ENCODE peak calls at places on chromosome 17, in six cellular contexts. I, B, S, U, L and X are unnamed samples.

GRCh38 chr17:37239690-37240344 is 136.0 kb upstream of the C17orf78 start:
- DNase-seq in I (no peak), B (peak), S (no peak), U (no peak), L (no peak), X (peak)

GRCh38 chr17:58337600-58338453 is 9.2 kb upstream of the TSPOAP1 start:
- DNase-seq in I (no peak), B (no peak), S (peak), U (peak), L (peak), X (peak)

GRCh38 chr17:4956493-4957061 is 5.7 kb downstream of the ENO3 start:
- DNase-seq in I (no peak), B (no peak), S (no peak), U (peak), L (peak), X (no peak)

GRCh38 chr17:78717431-78717980 is 64.6 kb downstream of the CYTH1 start:
- DNase-seq in I (no peak), B (peak), S (peak), U (no peak), L (no peak), X (no peak)

GRCh38 chr17:70810609-70811008 is 641.3 kb downstream of the KCNJ2 start:
- DNase-seq in I (no peak), B (no peak), S (no peak), U (no peak), L (no peak), X (no peak)

GRCh38 chr17:19310151-19310550 is 52.4 kb downstream of the B9D1 start:
- DNase-seq in I (no peak), B (no peak), S (no peak), U (peak), L (no peak), X (no peak)

GRCh38 chr17:51298508-51299371 is 38.4 kb downstream of the UTP18 start:
- DNase-seq in I (no peak), B (peak), S (no peak), U (no peak), L (peak), X (peak)

GRCh38 chr17:69502488-69502887 is 88.0 kb downstream of the MAP2K6 start:
- DNase-seq in I (no peak), B (no peak), S (no peak), U (no peak), L (no peak), X (no peak)

GRCh38 chr17:39711851-39712250 is 12.0 kb downstream of the ERBB2 start:
- DNase-seq in I (no peak), B (no peak), S (no peak), U (no peak), L (no peak), X (no peak)

GRCh38 chr17:59804910-59805381 is 87.8 kb downstream of the TUBD1 start:
- DNase-seq in I (no peak), B (no peak), S (no peak), U (no peak), L (no peak), X (no peak)
- H3K27ac ChIP-seq in I (no peak), B (no peak), S (no peak), U (peak), L (no peak), X (no peak)

DNA sequence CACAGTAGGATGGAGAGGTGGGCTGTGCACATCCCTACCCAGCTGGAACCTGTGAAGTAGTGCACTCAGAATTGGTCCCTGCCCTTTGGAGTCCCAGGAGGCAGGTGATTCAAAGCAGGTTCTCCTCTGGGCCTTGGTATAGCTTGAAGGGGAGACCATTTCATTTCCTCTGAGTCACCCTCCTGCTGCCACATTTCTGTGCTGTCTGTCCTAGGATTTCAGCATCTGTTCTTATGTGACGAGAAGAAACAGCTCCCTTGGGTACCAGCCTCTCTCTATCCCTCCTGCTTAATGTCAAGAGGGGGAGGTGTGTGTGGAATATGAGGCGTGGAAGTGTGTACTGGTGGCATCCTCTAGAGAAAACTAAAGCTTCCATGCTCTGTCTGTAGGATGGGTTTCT is 5.0 kb upstream of the NFE2L1 start:
- DNase-seq in I (no peak), B (no peak), S (no peak), U (no peak), L (no peak), X (no peak)
- H3K27ac ChIP-seq in I (peak), B (no peak), S (no peak), U (no peak), L (no peak), X (no peak)

GRCh38 chr17:28725166-28725659 is 820 bp downstream of the TLCD1 start:
- DNase-seq in I (no peak), B (peak), S (no peak), U (no peak), L (no peak), X (peak)
- H3K27ac ChIP-seq in I (peak), B (no peak), S (no peak), U (peak), L (peak), X (peak)

GRCh38 chr17:16817201-16817600 is 127.2 kb downstream of the CCDC144A start:
- DNase-seq in I (no peak), B (no peak), S (no peak), U (no peak), L (no peak), X (no peak)

GRCh38 chr17:16820161-16820877 is 130.3 kb downstream of the CCDC144A start:
- DNase-seq in I (no peak), B (no peak), S (peak), U (no peak), L (no peak), X (peak)

GRCh38 chr17:16818821-16819683 is 129.0 kb downstream of the CCDC144A start:
- DNase-seq in I (no peak), B (no peak), S (no peak), U (no peak), L (no peak), X (peak)

GRCh38 chr17:16818340-16818739 is 128.3 kb downstream of the CCDC144A start:
- DNase-seq in I (no peak), B (no peak), S (no peak), U (no peak), L (no peak), X (no peak)

GRCh38 chr17:16814439-16814838 is 124.4 kb downstream of the CCDC144A start:
- DNase-seq in I (no peak), B (no peak), S (no peak), U (no peak), L (no peak), X (no peak)
- H3K27ac ChIP-seq in I (no peak), B (no peak), S (no peak), U (no peak), L (no peak), X (no peak)

DNA sequence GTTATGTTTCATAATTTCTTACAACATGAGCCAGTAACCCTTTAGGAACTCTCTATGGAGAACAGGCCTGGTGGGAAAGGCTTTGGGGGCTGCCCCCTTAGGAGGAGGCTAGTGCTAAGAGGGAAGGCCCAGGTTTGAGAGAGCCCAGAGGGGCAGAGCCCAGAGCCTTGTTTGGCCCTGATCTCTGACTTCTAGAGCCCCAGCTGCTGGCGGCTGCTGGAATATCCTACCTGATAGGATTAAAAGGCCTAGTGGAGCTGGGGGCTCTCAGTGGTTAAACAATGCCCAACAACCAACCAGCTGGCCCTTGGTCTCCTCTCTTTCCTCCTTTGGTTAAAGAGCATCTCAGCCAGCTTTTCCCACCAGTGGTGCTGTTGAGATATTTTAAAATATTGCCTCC is 54.1 kb downstream of the IGF2BP1 start:
- DNase-seq in I (no peak), B (no peak), S (no peak), U (no peak), L (no peak), X (no peak)
- H3K27ac ChIP-seq in I (no peak), B (no peak), S (no peak), U (no peak), L (peak), X (no peak)

GRCh38 chr17:31854672-31855071 is 4.4 kb downstream of the COPRS start:
- DNase-seq in I (no peak), B (no peak), S (no peak), U (no peak), L (no peak), X (no peak)
- H3K27ac ChIP-seq in I (no peak), B (no peak), S (no peak), U (no peak), L (no peak), X (no peak)